ENCODE peak calls at places on chromosomes 7 and 10, in seven cellular contexts. One of them, this sample, is unnamed.

GRCh38 chr10:124270940-124271339 is 147.8 kb downstream of the OAT start:
- DNase-seq in cardiac muscle cell: no peak
- DNase-seq in tibial artery: no peak
- DNase-seq in GM06990: no peak
- DNase-seq in AG04449: no peak
- DNase-seq in AG04450: no peak
- DNase-seq in prostate gland: no peak
- DNase-seq in this sample: no peak

GRCh38 chr10:36494386-36494785 is 631.0 kb upstream of the ANKRD30A start:
- DNase-seq in tibial artery: no peak
- DNase-seq in prostate gland: no peak
- DNase-seq in AG04449: no peak
- DNase-seq in GM06990: no peak
- DNase-seq in AG04450: no peak
- DNase-seq in cardiac muscle cell: no peak
- DNase-seq in this sample: no peak

GRCh38 chr10:85145966-85146365 is 817.6 kb downstream of the CCSER2 start:
- DNase-seq in GM06990: no peak
- DNase-seq in tibial artery: no peak
- DNase-seq in cardiac muscle cell: no peak
- DNase-seq in AG04450: no peak
- DNase-seq in prostate gland: no peak
- DNase-seq in AG04449: no peak
- DNase-seq in this sample: no peak

GRCh38 chr7:26376208-26376917 is 84.7 kb downstream of the SNX10 start:
- DNase-seq in prostate gland: no peak
- DNase-seq in AG04450: no peak
- DNase-seq in tibial artery: no peak
- DNase-seq in GM06990: peak
- DNase-seq in cardiac muscle cell: peak
- DNase-seq in AG04449: no peak
- DNase-seq in this sample: no peak

GRCh38 chr7:114806590-114807167 is 115.2 kb upstream of the MDFIC start:
- DNase-seq in GM06990: no peak
- DNase-seq in cardiac muscle cell: no peak
- DNase-seq in tibial artery: no peak
- DNase-seq in prostate gland: no peak
- DNase-seq in AG04449: no peak
- DNase-seq in AG04450: no peak
- DNase-seq in this sample: no peak

GRCh38 chr10:101438881-101439391 is 85.0 kb downstream of the BTRC start:
- DNase-seq in prostate gland: no peak
- DNase-seq in GM06990: no peak
- DNase-seq in tibial artery: no peak
- DNase-seq in cardiac muscle cell: no peak
- DNase-seq in AG04450: no peak
- DNase-seq in AG04449: no peak
- DNase-seq in this sample: no peak

GRCh38 chr7:91342402-91342801 is 78.2 kb downstream of the FZD1 start:
- DNase-seq in prostate gland: no peak
- DNase-seq in AG04449: no peak
- DNase-seq in cardiac muscle cell: no peak
- DNase-seq in AG04450: no peak
- DNase-seq in tibial artery: no peak
- DNase-seq in GM06990: no peak
- DNase-seq in this sample: no peak

GRCh38 chr10:7890802-7891201 is 72.5 kb downstream of the TAF3 start:
- DNase-seq in prostate gland: no peak
- DNase-seq in cardiac muscle cell: no peak
- DNase-seq in AG04449: no peak
- DNase-seq in GM06990: no peak
- DNase-seq in AG04450: no peak
- DNase-seq in tibial artery: no peak
- DNase-seq in this sample: no peak

GRCh38 chr10:122291739-122292138 is 20.6 kb downstream of the BTBD16 start:
- DNase-seq in AG04449: no peak
- DNase-seq in prostate gland: no peak
- DNase-seq in tibial artery: no peak
- DNase-seq in GM06990: no peak
- DNase-seq in cardiac muscle cell: no peak
- DNase-seq in AG04450: no peak
- DNase-seq in this sample: no peak

GRCh38 chr7:26318921-26319320 is 27.3 kb downstream of the SNX10 start:
- DNase-seq in cardiac muscle cell: no peak
- DNase-seq in tibial artery: no peak
- DNase-seq in AG04449: no peak
- DNase-seq in GM06990: no peak
- DNase-seq in prostate gland: no peak
- DNase-seq in AG04450: no peak
- DNase-seq in this sample: no peak

GRCh38 chr7:92714767-92715166 is 121.6 kb downstream of the CDK6 start:
- DNase-seq in AG04450: no peak
- DNase-seq in prostate gland: no peak
- DNase-seq in cardiac muscle cell: no peak
- DNase-seq in AG04449: no peak
- DNase-seq in GM06990: no peak
- DNase-seq in tibial artery: no peak
- DNase-seq in this sample: no peak

GRCh38 chr7:114988755-114989154 is 66.9 kb downstream of the MDFIC start:
- DNase-seq in prostate gland: no peak
- DNase-seq in AG04450: no peak
- DNase-seq in cardiac muscle cell: no peak
- DNase-seq in tibial artery: no peak
- DNase-seq in GM06990: no peak
- DNase-seq in AG04449: no peak
- DNase-seq in this sample: no peak

GRCh38 chr7:50803359-50804337 is 21.0 kb upstream of the GRB10 start:
- DNase-seq in cardiac muscle cell: no peak
- DNase-seq in GM06990: no peak
- DNase-seq in AG04449: no peak
- DNase-seq in prostate gland: no peak
- DNase-seq in AG04450: no peak
- DNase-seq in tibial artery: no peak
- DNase-seq in this sample: no peak

GRCh38 chr10:29268011-29268410 is 20.9 kb upstream of the LYZL1 start:
- DNase-seq in cardiac muscle cell: no peak
- DNase-seq in AG04449: no peak
- DNase-seq in GM06990: no peak
- DNase-seq in tibial artery: no peak
- DNase-seq in AG04450: no peak
- DNase-seq in prostate gland: no peak
- DNase-seq in this sample: no peak

GRCh38 chr10:29270883-29271282 is 18.0 kb upstream of the LYZL1 start:
- DNase-seq in cardiac muscle cell: no peak
- DNase-seq in tibial artery: no peak
- DNase-seq in AG04450: no peak
- DNase-seq in prostate gland: no peak
- DNase-seq in AG04449: no peak
- DNase-seq in GM06990: no peak
- DNase-seq in this sample: no peak

GRCh38 chr10:29271877-29272276 is 17.0 kb upstream of the LYZL1 start:
- DNase-seq in tibial artery: no peak
- DNase-seq in AG04449: no peak
- DNase-seq in AG04450: no peak
- DNase-seq in cardiac muscle cell: no peak
- DNase-seq in GM06990: no peak
- DNase-seq in prostate gland: no peak
- DNase-seq in this sample: no peak

GRCh38 chr10:29263506-29263905 is 25.4 kb upstream of the LYZL1 start:
- DNase-seq in tibial artery: no peak
- DNase-seq in GM06990: no peak
- DNase-seq in AG04449: no peak
- DNase-seq in cardiac muscle cell: no peak
- DNase-seq in prostate gland: no peak
- DNase-seq in AG04450: no peak
- DNase-seq in this sample: no peak

DNA sequence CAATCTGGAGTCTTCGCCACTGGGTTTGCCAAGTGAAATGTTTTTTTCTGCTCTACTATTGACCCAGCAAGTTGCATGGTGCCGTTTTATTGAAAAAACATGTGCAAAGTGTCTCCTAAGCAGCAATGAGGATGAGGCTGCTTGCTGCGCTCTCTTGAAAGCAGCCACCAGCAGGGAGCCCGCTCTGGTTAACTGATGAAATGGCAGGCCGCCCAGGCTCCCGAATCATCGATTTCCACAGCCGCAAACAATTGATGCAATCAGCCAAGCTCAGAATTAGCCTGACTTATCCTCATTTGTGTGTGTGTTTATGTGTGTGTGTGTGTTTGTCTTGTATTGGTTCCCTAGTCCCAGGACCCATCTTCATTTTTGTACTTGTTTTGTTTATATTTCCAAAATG is 22.2 kb upstream of the LYZL1 start:
- DNase-seq in cardiac muscle cell: no peak
- DNase-seq in tibial artery: no peak
- DNase-seq in GM06990: no peak
- DNase-seq in AG04450: no peak
- DNase-seq in prostate gland: no peak
- DNase-seq in AG04449: no peak
- DNase-seq in this sample: no peak
- TF ChIP-seq CTCF in cardiac muscle cell: no peak
- TF ChIP-seq CTCF in tibial artery: no peak
- TF ChIP-seq CTCF in GM06990: no peak
- TF ChIP-seq CTCF in AG04450: no peak
- TF ChIP-seq CTCF in prostate gland: no peak
- TF ChIP-seq CTCF in AG04449: no peak
- TF ChIP-seq CTCF in this sample: no peak

GRCh38 chr7:124155400-124156022 is 122.6 kb upstream of the TMEM229A start:
- DNase-seq in tibial artery: no peak
- DNase-seq in AG04449: no peak
- DNase-seq in prostate gland: no peak
- DNase-seq in GM06990: no peak
- DNase-seq in cardiac muscle cell: peak
- DNase-seq in AG04450: peak
- DNase-seq in this sample: no peak
- H3K4me3 ChIP-seq in tibial artery: no peak
- H3K4me3 ChIP-seq in AG04449: no peak
- H3K4me3 ChIP-seq in prostate gland: no peak
- H3K4me3 ChIP-seq in GM06990: no peak
- H3K4me3 ChIP-seq in cardiac muscle cell: no peak
- H3K4me3 ChIP-seq in AG04450: no peak
- H3K4me3 ChIP-seq in this sample: no peak

GRCh38 chr10:49418328-49418727 is 22.4 kb upstream of the DRGX start:
- DNase-seq in cardiac muscle cell: no peak
- DNase-seq in tibial artery: no peak
- DNase-seq in AG04449: no peak
- DNase-seq in GM06990: no peak
- DNase-seq in prostate gland: no peak
- DNase-seq in AG04450: no peak
- DNase-seq in this sample: no peak

GRCh38 chr10:49419005-49419404 is 23.1 kb upstream of the DRGX start:
- DNase-seq in GM06990: no peak
- DNase-seq in AG04449: no peak
- DNase-seq in AG04450: no peak
- DNase-seq in tibial artery: no peak
- DNase-seq in cardiac muscle cell: no peak
- DNase-seq in prostate gland: peak
- DNase-seq in this sample: no peak

GRCh38 chr10:49417311-49418052 is 21.6 kb upstream of the DRGX start:
- DNase-seq in cardiac muscle cell: no peak
- DNase-seq in tibial artery: no peak
- DNase-seq in prostate gland: no peak
- DNase-seq in GM06990: no peak
- DNase-seq in AG04450: no peak
- DNase-seq in AG04449: no peak
- DNase-seq in this sample: no peak

GRCh38 chr10:49415846-49416245 is 20.0 kb upstream of the DRGX start:
- DNase-seq in tibial artery: no peak
- DNase-seq in cardiac muscle cell: no peak
- DNase-seq in AG04449: no peak
- DNase-seq in GM06990: no peak
- DNase-seq in prostate gland: no peak
- DNase-seq in AG04450: no peak
- DNase-seq in this sample: no peak

GRCh38 chr10:49418053-49418326 is 22.1 kb upstream of the DRGX start:
- DNase-seq in tibial artery: no peak
- DNase-seq in prostate gland: no peak
- DNase-seq in AG04450: no peak
- DNase-seq in AG04449: no peak
- DNase-seq in GM06990: no peak
- DNase-seq in cardiac muscle cell: no peak
- DNase-seq in this sample: no peak
- TF ChIP-seq CTCF in tibial artery: no peak
- TF ChIP-seq CTCF in prostate gland: no peak
- TF ChIP-seq CTCF in AG04450: no peak
- TF ChIP-seq CTCF in AG04449: no peak
- TF ChIP-seq CTCF in GM06990: no peak
- TF ChIP-seq CTCF in cardiac muscle cell: no peak
- TF ChIP-seq CTCF in this sample: no peak

GRCh38 chr10:3774814-3775670 is 10.0 kb downstream of the KLF6 start:
- DNase-seq in cardiac muscle cell: no peak
- DNase-seq in AG04450: no peak
- DNase-seq in AG04449: peak
- DNase-seq in GM06990: no peak
- DNase-seq in prostate gland: no peak
- DNase-seq in tibial artery: peak
- DNase-seq in this sample: no peak

GRCh38 chr10:3775671-3776551 is 9.1 kb downstream of the KLF6 start:
- DNase-seq in AG04449: no peak
- DNase-seq in GM06990: no peak
- DNase-seq in tibial artery: no peak
- DNase-seq in AG04450: no peak
- DNase-seq in cardiac muscle cell: no peak
- DNase-seq in prostate gland: no peak
- DNase-seq in this sample: no peak

GRCh38 chr10:3778708-3779108 is 6.3 kb downstream of the KLF6 start:
- DNase-seq in AG04449: no peak
- DNase-seq in tibial artery: no peak
- DNase-seq in GM06990: no peak
- DNase-seq in prostate gland: no peak
- DNase-seq in cardiac muscle cell: no peak
- DNase-seq in AG04450: no peak
- DNase-seq in this sample: no peak

GRCh38 chr10:3777876-3778707 is 6.9 kb downstream of the KLF6 start:
- DNase-seq in prostate gland: no peak
- DNase-seq in cardiac muscle cell: no peak
- DNase-seq in AG04449: no peak
- DNase-seq in GM06990: no peak
- DNase-seq in AG04450: no peak
- DNase-seq in tibial artery: no peak
- DNase-seq in this sample: no peak

DNA sequence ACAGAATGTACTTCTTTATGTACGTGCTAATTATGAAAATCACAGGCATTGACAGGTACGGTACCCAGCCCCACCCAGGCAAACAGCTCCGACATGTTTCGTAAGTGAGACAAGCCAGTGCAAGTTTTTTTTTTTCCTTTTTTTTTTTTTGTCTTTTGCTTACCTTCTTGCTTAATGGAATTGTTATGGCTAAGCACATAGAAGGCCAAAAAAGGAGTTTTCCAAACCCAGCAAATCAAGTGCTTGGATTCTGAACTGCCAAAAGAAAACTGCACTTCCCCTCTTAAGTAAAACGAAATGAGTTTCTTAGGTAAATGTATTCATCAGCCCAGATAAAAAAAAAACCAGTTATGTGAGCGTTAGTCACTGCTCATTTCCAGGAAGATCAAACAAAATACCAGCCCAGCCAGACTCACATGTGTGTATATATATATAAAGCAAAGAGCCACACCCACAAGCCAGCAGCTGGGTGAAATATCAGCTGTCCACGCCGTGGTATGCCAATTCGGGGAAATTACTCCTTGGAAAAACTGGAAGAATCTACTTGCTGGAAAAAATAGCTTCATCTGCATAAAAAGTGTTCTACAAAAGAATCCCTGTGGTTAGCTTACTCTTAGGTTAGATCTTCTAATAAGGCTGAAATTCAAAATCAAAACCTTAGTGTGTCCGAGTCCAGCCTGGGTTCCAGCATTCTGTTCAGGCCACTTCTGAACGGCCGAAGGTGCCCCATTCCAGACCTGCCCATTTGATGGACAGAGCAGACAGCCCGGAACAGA is 8.0 kb downstream of the KLF6 start:
- DNase-seq in tibial artery: no peak
- DNase-seq in GM06990: no peak
- DNase-seq in prostate gland: peak
- DNase-seq in cardiac muscle cell: no peak
- DNase-seq in AG04449: no peak
- DNase-seq in AG04450: peak
- DNase-seq in this sample: no peak
- H3K4me3 ChIP-seq in tibial artery: peak
- H3K4me3 ChIP-seq in GM06990: no peak
- H3K4me3 ChIP-seq in prostate gland: no peak
- H3K4me3 ChIP-seq in cardiac muscle cell: no peak
- H3K4me3 ChIP-seq in AG04449: no peak
- H3K4me3 ChIP-seq in AG04450: no peak
- H3K4me3 ChIP-seq in this sample: no peak